ENCODE peak calls at places on chromosomes 7 and 10, in seven cellular contexts. K, J, I, Z, S, Q and A are unnamed samples.

GRCh38 chr7:22356010-22356854 is 722 bp downstream of the RAPGEF5 start:
- DNase-seq in I (no peak), K (no peak), Q (no peak), Z (no peak), J (no peak), S (peak; percentile 37), A (no peak)

GRCh38 chr7:147276783-147277370 is 1160.3 kb downstream of the CNTNAP2 start:
- DNase-seq in J (no peak), Z (no peak), Q (no peak), I (no peak), K (no peak), S (no peak), A (no peak)

GRCh38 chr7:18429547-18429946 is 66.0 kb upstream of the HDAC9 start:
- DNase-seq in I (no peak), Q (peak; percentile 67), Z (no peak), S (no peak), K (no peak), J (no peak), A (no peak)

GRCh38 chr7:44183386-44183785 is 5.9 kb downstream of the GCK start:
- DNase-seq in J (no peak), K (no peak), Z (no peak), Q (no peak), I (no peak), S (no peak), A (no peak)

GRCh38 chr7:26046150-26046549 is 105.8 kb upstream of the NFE2L3 start:
- DNase-seq in K (no peak), S (no peak), Z (no peak), J (no peak), Q (no peak), I (no peak), A (no peak)

GRCh38 chr7:7416031-7416968 is 119.4 kb downstream of the COL28A1 start:
- DNase-seq in I (no peak), Q (peak; percentile 74), K (no peak), J (no peak), S (no peak), Z (no peak), A (no peak)

GRCh38 chr7:111025013-111025412 is 65.9 kb upstream of the LRRN3 start:
- DNase-seq in K (no peak), J (no peak), Q (no peak), Z (no peak), S (no peak), I (no peak), A (no peak)

GRCh38 chr10:51462076-51462779 is 237.2 kb downstream of the CSTF2T start:
- DNase-seq in S (no peak), I (no peak), K (peak; percentile 14), J (no peak), Z (no peak), Q (peak; percentile 43), A (no peak)

GRCh38 chr7:10205690-10206089 is 768.0 kb upstream of the PHF14 start:
- DNase-seq in K (no peak), J (no peak), S (no peak), Z (no peak), I (no peak), Q (no peak), A (no peak)